ENCODE peak calls at places on chromosomes 13 and 19, in five cellular contexts. G is mesenchymal stem cell, B is H9, K is neuronal stem cell, C is H1. N is an unnamed sample.

GRCh38 chr13:57353831-57354230 is 186.8 kb downstream of the PRR20E start:
- DNase-seq in B (no peak), G (no peak), C (no peak), K (no peak), N (no peak)

GRCh38 chr19:18397242-18398202 is at the start of gene LRRC25:
- DNase-seq in K (peak; percentile 57), G (no peak), B (peak; percentile 79), C (peak; percentile 91), N (peak; percentile 22)

GRCh38 chr19:53595510-53595867 is 36.3 kb upstream of the DPRX start:
- DNase-seq in C (no peak), G (no peak), K (no peak), B (no peak), N (no peak)

GRCh38 chr19:18340237-18340989 is at the start of gene PGPEP1:
- DNase-seq in G (peak; percentile 57), C (peak; percentile 97), K (peak; percentile 56), B (peak; percentile 83), N (peak; percentile 70)

GRCh38 chr19:45762870-45763631 is 6.0 kb downstream of the SIX5 start:
- DNase-seq in G (no peak), K (no peak), C (no peak), B (no peak), N (no peak)

GRCh38 chr13:98556968-98557591 is 19.8 kb downstream of the STK24 start:
- DNase-seq in G (no peak), K (no peak), C (no peak), B (no peak), N (no peak)

GRCh38 chr13:110149036-110149435 is 157.9 kb downstream of the COL4A1 start:
- DNase-seq in B (no peak), C (no peak), K (no peak), G (no peak), N (no peak)

GRCh38 chr13:110640591-110641029 is 25.3 kb downstream of the NAXD start:
- DNase-seq in K (no peak), C (no peak), G (peak; percentile 34), B (peak; percentile 29), N (no peak)

GRCh38 chr19:15479391-15480345 is at the start of gene PGLYRP2:
- DNase-seq in C (no peak), G (no peak), B (peak; percentile 48), K (no peak), N (no peak)

GRCh38 chr13:108463365-108463764 is 166.0 kb upstream of the MYO16 start:
- DNase-seq in B (no peak), K (no peak), C (no peak), G (peak; percentile 90), N (peak; percentile 72)

GRCh38 chr13:80012281-80012680 is 328.6 kb downstream of the SPRY2 start:
- DNase-seq in B (no peak), C (no peak), G (no peak), K (no peak), N (no peak)

GRCh38 chr13:44470623-44471562 is 97.3 kb downstream of the SERP2 start:
- DNase-seq in G (peak; percentile 36), B (no peak), K (no peak), C (no peak), N (no peak)

GRCh38 chr19:3959766-3960131 is 11.2 kb downstream of the DAPK3 start:
- DNase-seq in G (no peak), B (peak; percentile 20), C (no peak), K (no peak), N (no peak)

GRCh38 chr13:30739646-30740642 is 4.6 kb downstream of the ALOX5AP start:
- DNase-seq in K (no peak), C (no peak), B (no peak), G (peak; percentile 93), N (peak; percentile 64)

GRCh38 chr19:53844849-53845246 is 20.7 kb upstream of the NLRP12 start:
- DNase-seq in G (no peak), C (no peak), K (no peak), B (no peak), N (peak; percentile 20)

GRCh38 chr19:29579308-29579910 is 26.7 kb upstream of the POP4 start:
- DNase-seq in B (peak; percentile 7), G (no peak), C (peak; percentile 3), K (no peak), N (no peak)

GRCh38 chr13:50892162-50892944 is 17.2 kb upstream of the RNASEH2B start:
- DNase-seq in B (no peak), C (no peak), G (no peak), K (no peak), N (no peak)

GRCh38 chr13:75764251-75764650 is 128.1 kb downstream of the LMO7 start:
- DNase-seq in C (no peak), K (no peak), B (no peak), G (no peak), N (no peak)

GRCh38 chr19:40159744-40160143 is 31.5 kb upstream of the MAP3K10 start:
- DNase-seq in B (no peak), C (no peak), K (no peak), G (no peak), N (no peak)

GRCh38 chr13:93289842-93290241 is 63.2 kb downstream of the GPC6 start:
- DNase-seq in B (no peak), G (no peak), C (no peak), K (no peak), N (no peak)

GRCh38 chr13:32212420-32212819 is 102.7 kb downstream of the ZAR1L start:
- DNase-seq in G (peak; percentile 77), K (no peak), C (no peak), B (no peak), N (no peak)
- H4K91ac ChIP-seq in G (no peak overlapping the region), K (no peak overlapping the region), C (no peak overlapping the region), B (no peak overlapping the region), N (no peak overlapping the region)

GRCh38 chr19:5308471-5309437 is 31.9 kb downstream of the PTPRS start:
- DNase-seq in C (no peak), G (no peak), B (no peak), K (no peak), N (no peak)
- H2BK12ac ChIP-seq in C (peak overlapping the region; percentile 27), G (no peak overlapping the region), B (no peak overlapping the region), K (no peak overlapping the region), N (no peak overlapping the region)

DNA sequence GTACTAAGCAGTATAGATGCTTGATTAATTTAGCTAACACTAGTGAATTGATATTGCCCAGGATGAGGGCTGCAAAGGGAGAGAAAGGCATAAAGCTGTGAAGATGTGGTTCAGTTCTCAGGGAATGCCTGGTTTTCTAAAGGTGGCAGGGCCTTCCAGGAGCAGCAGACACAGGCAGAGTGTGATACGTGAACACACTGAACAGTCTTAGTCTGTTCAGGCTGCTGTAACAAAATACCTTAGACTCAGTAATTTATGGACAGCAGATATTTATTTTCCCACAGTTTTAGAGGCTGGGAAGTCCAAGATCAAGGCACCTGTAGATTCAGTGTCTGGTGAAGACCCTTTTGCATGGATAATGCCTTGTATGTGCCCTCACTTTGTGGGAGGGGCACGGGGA is 8.7 kb upstream of the SPATA13 start:
- DNase-seq in B (no peak), C (no peak), K (no peak), G (no peak), N (no peak)
- H2BK5ac ChIP-seq in B (no peak overlapping the region), C (no peak overlapping the region), K (no peak overlapping the region), G (no peak overlapping the region), N (no peak overlapping the region)

GRCh38 chr19:16497042-16497441 is 848 bp downstream of the C19orf44 start:
- DNase-seq in G (peak; percentile 19), B (no peak), K (no peak), C (no peak), N (no peak)
- H4K91ac ChIP-seq in G (no peak overlapping the region), B (no peak overlapping the region), K (no peak overlapping the region), C (no peak overlapping the region), N (no peak overlapping the region)

GRCh38 chr19:49147923-49148682 is 7.1 kb downstream of the HRC start:
- DNase-seq in K (no peak), C (no peak), G (no peak), B (no peak), N (no peak)
- H2BK12ac ChIP-seq in K (peak overlapping the region; percentile 24), C (no peak overlapping the region), G (no peak overlapping the region), B (no peak overlapping the region), N (no peak overlapping the region)

GRCh38 chr19:13149628-13150186 is 468 bp downstream of the STX10 start:
- DNase-seq in G (peak; percentile 62), K (peak; percentile 27), C (peak; percentile 72), B (peak; percentile 61), N (no peak)
- H2BK5ac ChIP-seq in G (no peak overlapping the region), K (peak overlapping the region; percentile 15), C (peak overlapping the region; percentile 32), B (no peak overlapping the region), N (peak overlapping the region; percentile 2)

GRCh38 chr19:8610041-8610927 is at the start of gene ADAMTS10:
- DNase-seq in C (peak; percentile 76), K (no peak), B (peak; percentile 48), G (no peak), N (no peak)
- H4K91ac ChIP-seq in C (peak within 1 kb of the TSS; percentile 94), K (peak within 1 kb of the TSS; percentile 12), B (no peak within 1 kb of the TSS), G (peak within 1 kb of the TSS; percentile 45), N (peak within 1 kb of the TSS; percentile 82)

DNA sequence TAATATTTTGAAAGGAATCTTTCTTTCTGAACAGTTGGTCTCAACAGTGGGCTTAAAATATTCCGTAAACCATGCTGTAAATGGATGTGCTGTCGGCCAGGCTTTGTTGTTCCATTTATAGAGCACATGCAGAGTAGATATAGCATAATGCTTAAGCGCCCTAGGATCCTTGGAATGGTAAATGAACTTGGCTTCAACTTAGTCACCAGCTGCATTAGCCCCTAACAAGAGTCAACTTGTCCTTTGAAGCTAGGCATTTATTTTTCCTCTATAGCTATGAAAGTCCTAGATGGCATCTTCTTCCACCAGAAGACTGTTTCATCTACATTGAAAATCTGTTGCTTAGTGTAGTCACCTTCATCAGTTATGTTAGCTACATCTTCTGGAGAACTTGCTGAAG is 47.6 kb downstream of the SACS start:
- DNase-seq in G (no peak), C (no peak), K (no peak), B (no peak), N (no peak)
- H2BK12ac ChIP-seq in G (no peak overlapping the region), C (no peak overlapping the region), K (no peak overlapping the region), B (no peak overlapping the region), N (no peak overlapping the region)

GRCh38 chr19:36115453-36116343 is at the start of gene TBCB:
- DNase-seq in C (no peak), K (no peak), G (peak; percentile 57), B (no peak), N (no peak)
- H2BK5ac ChIP-seq in C (peak within 1 kb of the TSS; percentile 89), K (peak within 1 kb of the TSS; percentile 84), G (peak within 1 kb of the TSS; percentile 53), B (no peak within 1 kb of the TSS), N (no peak within 1 kb of the TSS)

N was measured in trophoblast cell.